ENCODE peak calls at places on chromosomes 3 and 15, in ten cellular contexts. One of them, this sample, is unnamed.

GRCh38 chr3:10224794-10225660 is 23.2 kb upstream of the TATDN2 start:
- DNase-seq in M059J: peak
- DNase-seq in spleen: peak
- DNase-seq in activated CD4-positive, alpha-beta T cell treated with anti-CD3 and anti-CD28 coated beads, Interleukin-2, amount 10 ng/mL, durations not matched to agents 7 days and 5 days: peak
- DNase-seq in stimulated activated CD8-positive, alpha-beta memory T cell treated with anti-CD3 and anti-CD28 coated beads, Interleukin-15, amount 100 ng/mL, for 24 hours: peak
- DNase-seq in stimulated activated naive CD8-positive, alpha-beta T cell treated with anti-CD3 and anti-CD28 coated beads, Interleukin-15, Interleukin-2, amounts not matched to agents 100 U/mL and 50 U/mL, for 24 hours: peak
- DNase-seq in heart left ventricle: peak
- DNase-seq in Caki2: peak
- DNase-seq in memory B cell: peak
- DNase-seq in head of caudate nucleus: peak
- DNase-seq in this sample: peak

GRCh38 chr15:88986949-88987589 is 73.9 kb upstream of the MFGE8 start:
- DNase-seq in head of caudate nucleus: no peak
- DNase-seq in Caki2: no peak
- DNase-seq in stimulated activated naive CD8-positive, alpha-beta T cell treated with anti-CD3 and anti-CD28 coated beads, Interleukin-15, Interleukin-2, amounts not matched to agents 100 U/mL and 50 U/mL, for 24 hours: no peak
- DNase-seq in activated CD4-positive, alpha-beta T cell treated with anti-CD3 and anti-CD28 coated beads, Interleukin-2, amount 10 ng/mL, durations not matched to agents 7 days and 5 days: no peak
- DNase-seq in memory B cell: no peak
- DNase-seq in M059J: no peak
- DNase-seq in spleen: no peak
- DNase-seq in heart left ventricle: no peak
- DNase-seq in stimulated activated CD8-positive, alpha-beta memory T cell treated with anti-CD3 and anti-CD28 coated beads, Interleukin-15, amount 100 ng/mL, for 24 hours: no peak
- DNase-seq in this sample: no peak

GRCh38 chr15:79872358-79873017 is 24.3 kb downstream of the MTHFS start:
- DNase-seq in head of caudate nucleus: no peak
- DNase-seq in stimulated activated CD8-positive, alpha-beta memory T cell treated with anti-CD3 and anti-CD28 coated beads, Interleukin-15, amount 100 ng/mL, for 24 hours: no peak
- DNase-seq in Caki2: no peak
- DNase-seq in M059J: peak
- DNase-seq in heart left ventricle: no peak
- DNase-seq in stimulated activated naive CD8-positive, alpha-beta T cell treated with anti-CD3 and anti-CD28 coated beads, Interleukin-15, Interleukin-2, amounts not matched to agents 100 U/mL and 50 U/mL, for 24 hours: peak
- DNase-seq in activated CD4-positive, alpha-beta T cell treated with anti-CD3 and anti-CD28 coated beads, Interleukin-2, amount 10 ng/mL, durations not matched to agents 7 days and 5 days: peak
- DNase-seq in spleen: no peak
- DNase-seq in memory B cell: no peak
- DNase-seq in this sample: no peak

GRCh38 chr3:171873561-171873960 is 30.4 kb downstream of the TMEM212 start:
- DNase-seq in M059J: peak
- DNase-seq in spleen: no peak
- DNase-seq in memory B cell: no peak
- DNase-seq in stimulated activated naive CD8-positive, alpha-beta T cell treated with anti-CD3 and anti-CD28 coated beads, Interleukin-15, Interleukin-2, amounts not matched to agents 100 U/mL and 50 U/mL, for 24 hours: no peak
- DNase-seq in stimulated activated CD8-positive, alpha-beta memory T cell treated with anti-CD3 and anti-CD28 coated beads, Interleukin-15, amount 100 ng/mL, for 24 hours: no peak
- DNase-seq in Caki2: no peak
- DNase-seq in heart left ventricle: no peak
- DNase-seq in activated CD4-positive, alpha-beta T cell treated with anti-CD3 and anti-CD28 coated beads, Interleukin-2, amount 10 ng/mL, durations not matched to agents 7 days and 5 days: no peak
- DNase-seq in head of caudate nucleus: no peak
- DNase-seq in this sample: no peak

GRCh38 chr3:119236756-119237155 is 3.9 kb downstream of the B4GALT4 start:
- DNase-seq in spleen: peak
- DNase-seq in Caki2: no peak
- DNase-seq in heart left ventricle: no peak
- DNase-seq in stimulated activated naive CD8-positive, alpha-beta T cell treated with anti-CD3 and anti-CD28 coated beads, Interleukin-15, Interleukin-2, amounts not matched to agents 100 U/mL and 50 U/mL, for 24 hours: peak
- DNase-seq in activated CD4-positive, alpha-beta T cell treated with anti-CD3 and anti-CD28 coated beads, Interleukin-2, amount 10 ng/mL, durations not matched to agents 7 days and 5 days: peak
- DNase-seq in stimulated activated CD8-positive, alpha-beta memory T cell treated with anti-CD3 and anti-CD28 coated beads, Interleukin-15, amount 100 ng/mL, for 24 hours: no peak
- DNase-seq in M059J: no peak
- DNase-seq in memory B cell: no peak
- DNase-seq in head of caudate nucleus: no peak
- DNase-seq in this sample: no peak

GRCh38 chr3:42204867-42205599 is 61.0 kb downstream of the CCK start:
- DNase-seq in stimulated activated naive CD8-positive, alpha-beta T cell treated with anti-CD3 and anti-CD28 coated beads, Interleukin-15, Interleukin-2, amounts not matched to agents 100 U/mL and 50 U/mL, for 24 hours: no peak
- DNase-seq in heart left ventricle: no peak
- DNase-seq in Caki2: no peak
- DNase-seq in stimulated activated CD8-positive, alpha-beta memory T cell treated with anti-CD3 and anti-CD28 coated beads, Interleukin-15, amount 100 ng/mL, for 24 hours: no peak
- DNase-seq in spleen: no peak
- DNase-seq in head of caudate nucleus: no peak
- DNase-seq in M059J: no peak
- DNase-seq in memory B cell: no peak
- DNase-seq in activated CD4-positive, alpha-beta T cell treated with anti-CD3 and anti-CD28 coated beads, Interleukin-2, amount 10 ng/mL, durations not matched to agents 7 days and 5 days: no peak
- DNase-seq in this sample: no peak

GRCh38 chr3:61683409-61684261 is 122.3 kb downstream of the PTPRG start:
- DNase-seq in M059J: no peak
- DNase-seq in spleen: no peak
- DNase-seq in stimulated activated naive CD8-positive, alpha-beta T cell treated with anti-CD3 and anti-CD28 coated beads, Interleukin-15, Interleukin-2, amounts not matched to agents 100 U/mL and 50 U/mL, for 24 hours: no peak
- DNase-seq in activated CD4-positive, alpha-beta T cell treated with anti-CD3 and anti-CD28 coated beads, Interleukin-2, amount 10 ng/mL, durations not matched to agents 7 days and 5 days: no peak
- DNase-seq in memory B cell: no peak
- DNase-seq in stimulated activated CD8-positive, alpha-beta memory T cell treated with anti-CD3 and anti-CD28 coated beads, Interleukin-15, amount 100 ng/mL, for 24 hours: no peak
- DNase-seq in head of caudate nucleus: no peak
- DNase-seq in Caki2: no peak
- DNase-seq in heart left ventricle: no peak
- DNase-seq in this sample: no peak

GRCh38 chr3:148829926-148830325 is 2.3 kb downstream of the CPB1 start:
- DNase-seq in heart left ventricle: no peak
- DNase-seq in stimulated activated naive CD8-positive, alpha-beta T cell treated with anti-CD3 and anti-CD28 coated beads, Interleukin-15, Interleukin-2, amounts not matched to agents 100 U/mL and 50 U/mL, for 24 hours: no peak
- DNase-seq in activated CD4-positive, alpha-beta T cell treated with anti-CD3 and anti-CD28 coated beads, Interleukin-2, amount 10 ng/mL, durations not matched to agents 7 days and 5 days: no peak
- DNase-seq in memory B cell: no peak
- DNase-seq in M059J: no peak
- DNase-seq in head of caudate nucleus: no peak
- DNase-seq in stimulated activated CD8-positive, alpha-beta memory T cell treated with anti-CD3 and anti-CD28 coated beads, Interleukin-15, amount 100 ng/mL, for 24 hours: no peak
- DNase-seq in spleen: no peak
- DNase-seq in Caki2: no peak
- DNase-seq in this sample: no peak

GRCh38 chr3:43995078-43995928 is 246.4 kb upstream of the TOPAZ1 start:
- DNase-seq in memory B cell: peak
- DNase-seq in heart left ventricle: no peak
- DNase-seq in M059J: peak
- DNase-seq in Caki2: peak
- DNase-seq in spleen: peak
- DNase-seq in head of caudate nucleus: peak
- DNase-seq in stimulated activated naive CD8-positive, alpha-beta T cell treated with anti-CD3 and anti-CD28 coated beads, Interleukin-15, Interleukin-2, amounts not matched to agents 100 U/mL and 50 U/mL, for 24 hours: peak
- DNase-seq in stimulated activated CD8-positive, alpha-beta memory T cell treated with anti-CD3 and anti-CD28 coated beads, Interleukin-15, amount 100 ng/mL, for 24 hours: no peak
- DNase-seq in activated CD4-positive, alpha-beta T cell treated with anti-CD3 and anti-CD28 coated beads, Interleukin-2, amount 10 ng/mL, durations not matched to agents 7 days and 5 days: peak
- DNase-seq in this sample: peak

This sample was measured in Ammon's horn.